ENCODE peak calls at places on chromosomes 6 and 20, in ten cellular contexts. O, A, R, C, N, I, P, H, Z and D are unnamed samples.

GRCh38 chr6:11535801-11536230 is 1.7 kb upstream of the TMEM170B start:
- DNase-seq in I (peak), H (no peak), O (peak), P (no peak), N (no peak), C (peak), R (no peak), A (no peak), Z (no peak), D (no peak)

GRCh38 chr20:36482044-36482473 is 59.3 kb upstream of the MYL9 start:
- DNase-seq in R (no peak), A (no peak), O (no peak), N (no peak), C (no peak), H (no peak), P (peak), I (no peak), Z (no peak), D (no peak)

GRCh38 chr6:132650413-132650812 is 8.6 kb downstream of the TAAR1 start:
- DNase-seq in H (no peak), N (no peak), O (no peak), A (no peak), C (no peak), I (peak), Z (no peak), R (no peak), P (no peak), D (no peak)

GRCh38 chr6:167974644-167975344 is 22.7 kb upstream of the KIF25 start:
- DNase-seq in A (no peak), I (peak), O (no peak), C (no peak), N (no peak), H (no peak), P (no peak), Z (no peak), R (no peak), D (no peak)

GRCh38 chr6:17994019-17994418 is 6.6 kb upstream of the KIF13A start:
- DNase-seq in Z (no peak), R (no peak), N (no peak), A (no peak), O (no peak), H (no peak), C (peak), I (peak), P (no peak), D (no peak)

GRCh38 chr6:47729019-47729418 is 30.6 kb downstream of the ADGRF4 start:
- DNase-seq in N (no peak), P (no peak), I (peak), H (no peak), A (no peak), C (no peak), Z (no peak), O (peak), R (no peak), D (no peak)

GRCh38 chr6:144606041-144606440 is 320.9 kb downstream of the UTRN start:
- DNase-seq in R (no peak), I (no peak), C (no peak), Z (no peak), O (no peak), N (no peak), H (no peak), A (no peak), P (no peak), D (no peak)

GRCh38 chr20:58344741-58345140 is 35.2 kb downstream of the RAB22A start:
- DNase-seq in C (no peak), N (no peak), H (no peak), O (no peak), P (no peak), A (no peak), R (no peak), I (peak), Z (no peak), D (no peak)

GRCh38 chr20:54004397-54004940 is 65.9 kb downstream of the BCAS1 start:
- DNase-seq in H (no peak), A (peak), P (no peak), I (no peak), O (no peak), C (no peak), N (no peak), Z (no peak), R (no peak), D (no peak)

GRCh38 chr6:165227644-165228329 is 81.6 kb downstream of the C6orf118 start:
- DNase-seq in O (no peak), R (no peak), A (no peak), N (no peak), C (peak), I (peak), P (no peak), Z (no peak), H (no peak), D (no peak)

GRCh38 chr20:33606114-33606771 is 55.9 kb upstream of the C20orf144 start:
- DNase-seq in N (no peak), Z (no peak), C (no peak), O (no peak), I (no peak), H (no peak), R (no peak), A (peak), P (no peak), D (peak)

GRCh38 chr6:41942045-41942851 is 640 bp upstream of the CCND3 start:
- DNase-seq in P (no peak), A (no peak), C (peak), R (no peak), I (peak), O (peak), H (no peak), N (no peak), Z (no peak), D (no peak)

GRCh38 chr6:16140607-16141006 is 11.7 kb downstream of the MYLIP start:
- DNase-seq in Z (no peak), A (no peak), O (no peak), H (no peak), P (no peak), I (no peak), R (no peak), C (no peak), N (no peak), D (no peak)

GRCh38 chr6:121491576-121491975 is 56.1 kb downstream of the GJA1 start:
- DNase-seq in O (no peak), I (peak), R (no peak), H (no peak), P (no peak), C (no peak), N (no peak), Z (peak), A (no peak), D (no peak)

GRCh38 chr20:38223743-38224100 is 36.8 kb downstream of the KIAA1755 start:
- DNase-seq in H (no peak), I (no peak), C (no peak), A (no peak), O (no peak), N (no peak), P (no peak), R (no peak), Z (no peak), D (no peak)